ENCODE peak calls at places on chromosomes 5 and 9, in ten cellular contexts. One of them, this sample, is unnamed.

GRCh38 chr5:96476654-96477053 is 43.6 kb upstream of the PCSK1 start:
- DNase-seq in RKO: no peak
- DNase-seq in AG08396: peak
- DNase-seq in aorta: no peak
- DNase-seq in fibroblast of the aortic adventitia: peak
- DNase-seq in left lung: no peak
- DNase-seq in cardiac fibroblast: peak
- DNase-seq in H4: no peak
- DNase-seq in left ventricle myocardium superior: no peak
- DNase-seq in activated CD4-positive, alpha-beta T cell treated with anti-CD3 and anti-CD28 coated beads for 4 hours: no peak
- DNase-seq in this sample: peak

GRCh38 chr5:140627972-140628371 is 5.0 kb downstream of the CD14 start:
- DNase-seq in aorta: no peak
- DNase-seq in AG08396: no peak
- DNase-seq in H4: no peak
- DNase-seq in left ventricle myocardium superior: no peak
- DNase-seq in left lung: no peak
- DNase-seq in fibroblast of the aortic adventitia: no peak
- DNase-seq in RKO: no peak
- DNase-seq in cardiac fibroblast: no peak
- DNase-seq in activated CD4-positive, alpha-beta T cell treated with anti-CD3 and anti-CD28 coated beads for 4 hours: no peak
- DNase-seq in this sample: no peak

GRCh38 chr5:82777106-82777505 is 300.1 kb downstream of the TMEM167A start:
- DNase-seq in fibroblast of the aortic adventitia: no peak
- DNase-seq in H4: no peak
- DNase-seq in cardiac fibroblast: no peak
- DNase-seq in activated CD4-positive, alpha-beta T cell treated with anti-CD3 and anti-CD28 coated beads for 4 hours: no peak
- DNase-seq in AG08396: no peak
- DNase-seq in RKO: no peak
- DNase-seq in aorta: no peak
- DNase-seq in left ventricle myocardium superior: no peak
- DNase-seq in left lung: no peak
- DNase-seq in this sample: no peak

GRCh38 chr5:59361454-59361853 is 532.1 kb downstream of the PDE4D start:
- DNase-seq in aorta: no peak
- DNase-seq in left lung: no peak
- DNase-seq in fibroblast of the aortic adventitia: no peak
- DNase-seq in RKO: no peak
- DNase-seq in H4: no peak
- DNase-seq in left ventricle myocardium superior: no peak
- DNase-seq in AG08396: no peak
- DNase-seq in cardiac fibroblast: no peak
- DNase-seq in activated CD4-positive, alpha-beta T cell treated with anti-CD3 and anti-CD28 coated beads for 4 hours: no peak
- DNase-seq in this sample: no peak

GRCh38 chr5:72499730-72500129 is 7.5 kb downstream of the ZNF366 start:
- DNase-seq in cardiac fibroblast: no peak
- DNase-seq in aorta: no peak
- DNase-seq in fibroblast of the aortic adventitia: no peak
- DNase-seq in H4: no peak
- DNase-seq in activated CD4-positive, alpha-beta T cell treated with anti-CD3 and anti-CD28 coated beads for 4 hours: no peak
- DNase-seq in RKO: no peak
- DNase-seq in AG08396: no peak
- DNase-seq in left ventricle myocardium superior: peak
- DNase-seq in left lung: no peak
- DNase-seq in this sample: no peak

GRCh38 chr5:54217826-54218503 is 92.4 kb downstream of the ARL15 start:
- DNase-seq in AG08396: peak
- DNase-seq in aorta: no peak
- DNase-seq in RKO: peak
- DNase-seq in left lung: no peak
- DNase-seq in cardiac fibroblast: peak
- DNase-seq in fibroblast of the aortic adventitia: peak
- DNase-seq in left ventricle myocardium superior: no peak
- DNase-seq in activated CD4-positive, alpha-beta T cell treated with anti-CD3 and anti-CD28 coated beads for 4 hours: peak
- DNase-seq in H4: peak
- DNase-seq in this sample: peak

GRCh38 chr9:35335164-35335563 is 154.7 kb upstream of the RUSC2 start:
- DNase-seq in RKO: no peak
- DNase-seq in H4: no peak
- DNase-seq in left lung: no peak
- DNase-seq in cardiac fibroblast: peak
- DNase-seq in fibroblast of the aortic adventitia: peak
- DNase-seq in activated CD4-positive, alpha-beta T cell treated with anti-CD3 and anti-CD28 coated beads for 4 hours: no peak
- DNase-seq in AG08396: no peak
- DNase-seq in left ventricle myocardium superior: no peak
- DNase-seq in aorta: no peak
- DNase-seq in this sample: no peak

GRCh38 chr5:120017523-120017922 is 388.2 kb downstream of the FAM170A start:
- DNase-seq in fibroblast of the aortic adventitia: peak
- DNase-seq in left ventricle myocardium superior: no peak
- DNase-seq in left lung: no peak
- DNase-seq in H4: no peak
- DNase-seq in cardiac fibroblast: no peak
- DNase-seq in RKO: peak
- DNase-seq in aorta: no peak
- DNase-seq in AG08396: no peak
- DNase-seq in activated CD4-positive, alpha-beta T cell treated with anti-CD3 and anti-CD28 coated beads for 4 hours: no peak
- DNase-seq in this sample: peak

GRCh38 chr5:172008689-172009141 is 2.3 kb upstream of the FBXW11 start:
- DNase-seq in H4: no peak
- DNase-seq in cardiac fibroblast: peak
- DNase-seq in RKO: no peak
- DNase-seq in left lung: no peak
- DNase-seq in AG08396: no peak
- DNase-seq in left ventricle myocardium superior: no peak
- DNase-seq in fibroblast of the aortic adventitia: peak
- DNase-seq in aorta: no peak
- DNase-seq in activated CD4-positive, alpha-beta T cell treated with anti-CD3 and anti-CD28 coated beads for 4 hours: no peak
- DNase-seq in this sample: no peak